ENCODE peak calls at places on chromosomes 5 and 9, in six cellular contexts. K is breast epithelium, H is kidney, B is lower lobe of right lung, C is AG09309, Y is HCT116. F is an unnamed sample.

GRCh38 chr9:33229359-33230120 is 10.4 kb upstream of the SPINK4 start:
- DNase-seq in K (peak), H (peak), B (peak), C (no peak), Y (peak), F (no peak)

GRCh38 chr9:109817846-109818472 is 38.0 kb downstream of the PALM2AKAP2 start:
- DNase-seq in K (no peak), H (no peak), B (no peak), C (peak), Y (peak), F (peak)

GRCh38 chr5:35854248-35854647 is 2.4 kb upstream of the IL7R start:
- DNase-seq in K (no peak), H (no peak), B (no peak), C (no peak), Y (no peak), F (no peak)

GRCh38 chr5:140251527-140251973 is 51.4 kb downstream of the PFDN1 start:
- DNase-seq in K (no peak), H (no peak), B (no peak), C (peak), Y (peak), F (peak)

GRCh38 chr9:121298689-121299112 is 30.7 kb downstream of the GSN start:
- DNase-seq in K (no peak), H (no peak), B (no peak), C (no peak), Y (no peak), F (no peak)

GRCh38 chr9:111180801-111181200 is 142.5 kb upstream of the LPAR1 start:
- DNase-seq in K (no peak), H (no peak), B (no peak), C (no peak), Y (no peak), F (no peak)

GRCh38 chr9:74742792-74743389 is 144.8 kb downstream of the TRPM6 start:
- DNase-seq in K (no peak), H (no peak), B (no peak), C (no peak), Y (peak), F (no peak)

GRCh38 chr5:55241756-55242155 is 8.3 kb upstream of the CCNO start:
- DNase-seq in K (no peak), H (no peak), B (no peak), C (no peak), Y (no peak), F (no peak)

GRCh38 chr5:161548472-161549094 is 2.1 kb upstream of the GABRB2 start:
- DNase-seq in K (no peak), H (no peak), B (no peak), C (no peak), Y (no peak), F (no peak)

GRCh38 chr9:132977626-132978450 is 656 bp upstream of the GFI1B start:
- DNase-seq in K (no peak), H (no peak), B (peak), C (no peak), Y (peak), F (no peak)

GRCh38 chr5:95924720-95925119 is 36.9 kb downstream of the ELL2 start:
- DNase-seq in K (no peak), H (no peak), B (no peak), C (no peak), Y (no peak), F (no peak)

GRCh38 chr5:150183436-150183835 is 6.4 kb upstream of the SLC6A7 start:
- DNase-seq in K (no peak), H (no peak), B (no peak), C (no peak), Y (no peak), F (no peak)

GRCh38 chr5:75668988-75669760 is 48.1 kb downstream of the POC5 start:
- DNase-seq in K (no peak), H (peak), B (no peak), C (no peak), Y (no peak), F (no peak)

GRCh38 chr5:85841653-85842052 is 776.1 kb upstream of the COX7C start:
- DNase-seq in K (no peak), H (no peak), B (no peak), C (no peak), Y (no peak), F (no peak)

GRCh38 chr5:83172655-83173054 is 95.3 kb downstream of the XRCC4 start:
- DNase-seq in K (no peak), H (no peak), B (no peak), C (no peak), Y (no peak), F (no peak)

GRCh38 chr5:90134892-90135291 is 274.7 kb downstream of the CETN3 start:
- DNase-seq in K (no peak), H (peak), B (peak), C (no peak), Y (no peak), F (no peak)

GRCh38 chr5:131818001-131818724 is 21.3 kb upstream of the FNIP1 start:
- DNase-seq in K (no peak), H (no peak), B (no peak), C (no peak), Y (no peak), F (no peak)

GRCh38 chr5:158463971-158464370 is 605.0 kb upstream of the CLINT1 start:
- DNase-seq in K (no peak), H (no peak), B (no peak), C (peak), Y (no peak), F (no peak)

GRCh38 chr9:84966876-84967830 is 297.6 kb downstream of the NTRK2 start:
- DNase-seq in K (no peak), H (no peak), B (no peak), C (no peak), Y (no peak), F (no peak)

GRCh38 chr5:75567710-75568109 is 43.5 kb upstream of the ANKDD1B start:
- DNase-seq in K (no peak), H (no peak), B (no peak), C (no peak), Y (peak), F (peak)

GRCh38 chr5:148586796-148587195 is 67.5 kb downstream of the HTR4 start:
- DNase-seq in K (no peak), H (no peak), B (no peak), C (no peak), Y (no peak), F (no peak)

GRCh38 chr9:14349141-14349817 is 35.3 kb upstream of the NFIB start:
- DNase-seq in K (no peak), H (no peak), B (no peak), C (no peak), Y (no peak), F (no peak)

GRCh38 chr9:72044095-72044494 is 16.3 kb downstream of the C9orf57 start:
- DNase-seq in K (no peak), H (no peak), B (no peak), C (no peak), Y (no peak), F (no peak)

GRCh38 chr9:127976943-127977871 is 3.6 kb downstream of the EEIG1 start:
- DNase-seq in K (no peak), H (no peak), B (no peak), C (no peak), Y (no peak), F (no peak)

GRCh38 chr9:135929656-135930445 is 22.5 kb upstream of the CAMSAP1 start:
- DNase-seq in K (no peak), H (no peak), B (no peak), C (no peak), Y (no peak), F (no peak)

GRCh38 chr5:141354900-141355469 is at the start of gene PCDHGA4:
- DNase-seq in K (no peak), H (no peak), B (no peak), C (no peak), Y (no peak), F (no peak)

GRCh38 chr5:141345327-141345726 is 1.7 kb downstream of the PCDHGA3 start:
- DNase-seq in K (no peak), H (no peak), B (no peak), C (no peak), Y (no peak), F (no peak)

GRCh38 chr5:141351591-141351990 is 1.7 kb downstream of the PCDHGB1 start:
- DNase-seq in K (no peak), H (no peak), B (no peak), C (no peak), Y (no peak), F (no peak)

GRCh38 chr5:141355641-141356040 is 820 bp downstream of the PCDHGA4 start:
- DNase-seq in K (no peak), H (no peak), B (no peak), C (no peak), Y (no peak), F (no peak)

GRCh38 chr5:141349917-141350619 is at the start of gene PCDHGB1:
- DNase-seq in K (no peak), H (no peak), B (no peak), C (no peak), Y (no peak), F (no peak)
- H3K4me3 ChIP-seq in K (peak), H (peak), B (peak), C (peak), Y (no peak), F (peak)

DNA sequence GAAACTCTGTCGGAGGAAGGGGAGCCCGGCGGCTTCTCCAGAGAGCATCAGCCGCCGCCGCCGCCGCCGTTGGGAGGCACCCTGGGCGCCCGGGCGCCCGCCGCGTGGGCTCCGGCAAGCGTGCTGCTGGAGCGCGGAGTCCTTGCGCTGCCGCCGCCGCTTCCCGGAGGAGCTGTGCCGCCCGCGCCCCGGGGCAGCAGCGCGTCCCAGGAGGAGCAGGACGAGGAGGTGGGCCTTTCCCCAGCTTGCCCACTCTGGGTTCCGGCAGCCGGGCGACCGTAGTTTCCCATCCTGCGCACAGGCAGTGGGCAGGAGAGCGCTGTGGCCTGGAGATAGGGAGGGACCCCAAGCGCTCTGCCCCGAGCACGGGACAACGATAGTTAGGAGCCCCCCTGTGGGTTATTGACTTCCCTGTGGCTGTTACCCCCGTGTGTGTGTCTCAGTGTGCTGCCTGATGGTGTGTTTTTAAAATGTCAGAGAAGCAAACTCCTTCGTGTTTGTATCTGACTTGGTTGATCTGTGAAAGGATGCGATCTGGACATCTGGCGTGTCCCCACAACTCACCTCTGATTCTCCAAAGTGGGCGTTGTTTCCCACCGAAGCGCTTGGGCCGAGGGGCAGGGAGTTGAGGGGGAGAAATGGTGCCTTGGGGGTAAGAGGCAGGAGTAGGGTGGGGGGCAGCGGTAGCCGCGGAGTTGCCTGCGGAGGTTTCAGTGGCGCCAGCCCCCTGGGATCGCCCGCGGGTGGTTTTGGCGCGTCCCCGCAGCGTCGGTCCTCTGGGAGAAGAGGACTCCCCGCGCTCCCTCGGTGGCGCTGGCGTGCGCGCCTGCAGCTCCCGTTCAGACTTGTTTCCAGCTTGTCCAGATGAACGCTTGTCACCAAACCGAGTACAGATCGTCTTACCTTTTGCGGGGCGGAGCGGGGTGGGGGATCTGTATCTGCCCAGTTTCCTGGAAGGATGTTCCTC is 881 bp downstream of the MAST4 start:
- DNase-seq in K (no peak), H (peak), B (peak), C (no peak), Y (no peak), F (no peak)
- TF ChIP-seq CTCF in K (no peak), H (peak), B (no peak), C (no peak), Y (no peak), F (no peak)

GRCh38 chr5:59887274-59887673 is 6.3 kb downstream of the PDE4D start:
- DNase-seq in K (no peak), H (no peak), B (no peak), C (no peak), Y (no peak), F (no peak)
- H3K4me3 ChIP-seq in K (no peak), H (no peak), B (no peak), C (no peak), Y (no peak), F (no peak)

GRCh38 chr5:42912184-42912766 is 100.6 kb upstream of the SELENOP start:
- DNase-seq in K (no peak), H (no peak), B (no peak), C (peak), Y (peak), F (peak)
- TF ChIP-seq CTCF in K (no peak), H (peak), B (peak), C (peak), Y (peak), F (peak)

F was measured in epithelial cell of proximal tubule.